ENCODE peak calls at places on chromosomes 1 and 21, in seven cellular contexts. One of them, this sample, is unnamed.
A peak's percentile ranks its signal among the peaks of the same experiment; 100 is the strongest.

GRCh38 chr1:100187912-100188311 is 9.9 kb upstream of the LRRC39 start:
- DNase-seq in mesenchymal stem cell: peak; percentile 6
- DNase-seq in trophoblast cell: no peak
- DNase-seq in H9: no peak
- DNase-seq in mesendoderm: no peak
- DNase-seq in neuronal stem cell: no peak
- DNase-seq in IMR-90: peak; percentile 26
- DNase-seq in this sample: no peak

GRCh38 chr21:35508389-35508888 is 459.3 kb upstream of the RUNX1 start:
- DNase-seq in IMR-90: peak; percentile 65
- DNase-seq in H9: peak; percentile 56
- DNase-seq in neuronal stem cell: peak; percentile 17
- DNase-seq in trophoblast cell: peak; percentile 63
- DNase-seq in mesendoderm: peak; percentile 94
- DNase-seq in mesenchymal stem cell: peak; percentile 91
- DNase-seq in this sample: peak; percentile 50

GRCh38 chr1:214259353-214259982 is 21.5 kb upstream of the SMYD2 start:
- DNase-seq in neuronal stem cell: no peak
- DNase-seq in mesendoderm: peak; percentile 48
- DNase-seq in IMR-90: peak; percentile 50
- DNase-seq in trophoblast cell: no peak
- DNase-seq in mesenchymal stem cell: peak; percentile 26
- DNase-seq in H9: no peak
- DNase-seq in this sample: no peak

GRCh38 chr1:92927870-92928269 is 33.4 kb downstream of the DIPK1A start:
- DNase-seq in mesendoderm: no peak
- DNase-seq in IMR-90: no peak
- DNase-seq in neuronal stem cell: no peak
- DNase-seq in trophoblast cell: no peak
- DNase-seq in H9: no peak
- DNase-seq in mesenchymal stem cell: no peak
- DNase-seq in this sample: no peak

GRCh38 chr1:205068457-205069035 is 15.7 kb downstream of the TMEM81 start:
- DNase-seq in IMR-90: peak; percentile 30
- DNase-seq in H9: no peak
- DNase-seq in trophoblast cell: no peak
- DNase-seq in neuronal stem cell: no peak
- DNase-seq in mesenchymal stem cell: no peak
- DNase-seq in mesendoderm: no peak
- DNase-seq in this sample: no peak

GRCh38 chr1:14745815-14746214 is 147.3 kb downstream of the KAZN start:
- DNase-seq in mesendoderm: no peak
- DNase-seq in trophoblast cell: no peak
- DNase-seq in IMR-90: no peak
- DNase-seq in neuronal stem cell: no peak
- DNase-seq in mesenchymal stem cell: no peak
- DNase-seq in H9: no peak
- DNase-seq in this sample: no peak

GRCh38 chr21:15062566-15062965 is 2.2 kb downstream of the NRIP1 start:
- DNase-seq in mesendoderm: no peak
- DNase-seq in trophoblast cell: no peak
- DNase-seq in neuronal stem cell: no peak
- DNase-seq in H9: no peak
- DNase-seq in mesenchymal stem cell: peak; percentile 13
- DNase-seq in IMR-90: no peak
- DNase-seq in this sample: no peak

GRCh38 chr1:16143566-16144324 is 12.1 kb downstream of the EPHA2 start:
- DNase-seq in mesendoderm: no peak
- DNase-seq in mesenchymal stem cell: no peak
- DNase-seq in IMR-90: no peak
- DNase-seq in trophoblast cell: peak; percentile 57
- DNase-seq in H9: no peak
- DNase-seq in neuronal stem cell: no peak
- DNase-seq in this sample: no peak

GRCh38 chr1:55588300-55588699 is 373.1 kb upstream of the USP24 start:
- DNase-seq in mesendoderm: no peak
- DNase-seq in trophoblast cell: no peak
- DNase-seq in IMR-90: no peak
- DNase-seq in mesenchymal stem cell: no peak
- DNase-seq in H9: no peak
- DNase-seq in neuronal stem cell: no peak
- DNase-seq in this sample: no peak

GRCh38 chr1:112628516-112628915 is 8.9 kb downstream of the CAPZA1 start:
- DNase-seq in mesenchymal stem cell: no peak
- DNase-seq in trophoblast cell: peak; percentile 57
- DNase-seq in mesendoderm: no peak
- DNase-seq in neuronal stem cell: no peak
- DNase-seq in IMR-90: no peak
- DNase-seq in H9: no peak
- DNase-seq in this sample: no peak

GRCh38 chr1:227299238-227299637 is 19.1 kb downstream of the CDC42BPA start:
- DNase-seq in neuronal stem cell: no peak
- DNase-seq in trophoblast cell: peak; percentile 68
- DNase-seq in mesendoderm: peak; percentile 33
- DNase-seq in IMR-90: peak; percentile 61
- DNase-seq in mesenchymal stem cell: peak; percentile 52
- DNase-seq in H9: no peak
- DNase-seq in this sample: no peak

GRCh38 chr1:115158181-115158580 is 68.9 kb upstream of the TSPAN2 start:
- DNase-seq in mesendoderm: no peak
- DNase-seq in mesenchymal stem cell: peak; percentile 68
- DNase-seq in trophoblast cell: no peak
- DNase-seq in IMR-90: peak; percentile 82
- DNase-seq in neuronal stem cell: no peak
- DNase-seq in H9: no peak
- DNase-seq in this sample: no peak

GRCh38 chr1:212954514-212954913 is 4.2 kb downstream of the VASH2 start:
- DNase-seq in mesendoderm: no peak
- DNase-seq in H9: no peak
- DNase-seq in IMR-90: no peak
- DNase-seq in mesenchymal stem cell: no peak
- DNase-seq in trophoblast cell: no peak
- DNase-seq in neuronal stem cell: no peak
- DNase-seq in this sample: no peak

GRCh38 chr1:41455479-41456271 is 28.8 kb downstream of the EDN2 start:
- DNase-seq in mesendoderm: no peak
- DNase-seq in neuronal stem cell: no peak
- DNase-seq in mesenchymal stem cell: peak; percentile 40
- DNase-seq in trophoblast cell: no peak
- DNase-seq in IMR-90: peak; percentile 40
- DNase-seq in H9: no peak
- DNase-seq in this sample: no peak

GRCh38 chr1:161719325-161719611 is 2.1 kb upstream of the FCRLB start:
- DNase-seq in mesenchymal stem cell: no peak
- DNase-seq in H9: no peak
- DNase-seq in mesendoderm: no peak
- DNase-seq in IMR-90: no peak
- DNase-seq in neuronal stem cell: no peak
- DNase-seq in trophoblast cell: no peak
- DNase-seq in this sample: no peak

GRCh38 chr1:212315907-212316306 is 30.7 kb downstream of the PPP2R5A start:
- DNase-seq in H9: peak; percentile 66
- DNase-seq in trophoblast cell: peak; percentile 19
- DNase-seq in IMR-90: no peak
- DNase-seq in mesendoderm: peak; percentile 95
- DNase-seq in neuronal stem cell: peak; percentile 6
- DNase-seq in mesenchymal stem cell: peak; percentile 38
- DNase-seq in this sample: peak; percentile 31

GRCh38 chr21:33403786-33404571 is 766 bp downstream of the IFNGR2 start:
- DNase-seq in mesenchymal stem cell: peak; percentile 73
- DNase-seq in H9: peak; percentile 49
- DNase-seq in mesendoderm: peak; percentile 70
- DNase-seq in trophoblast cell: peak; percentile 63
- DNase-seq in IMR-90: peak; percentile 49
- DNase-seq in neuronal stem cell: peak; percentile 35
- DNase-seq in this sample: no peak

GRCh38 chr1:115710859-115711624 is 57.5 kb downstream of the CASQ2 start:
- DNase-seq in trophoblast cell: peak; percentile 91
- DNase-seq in mesendoderm: peak; percentile 16
- DNase-seq in H9: no peak
- DNase-seq in neuronal stem cell: no peak
- DNase-seq in IMR-90: no peak
- DNase-seq in mesenchymal stem cell: no peak
- DNase-seq in this sample: no peak

GRCh38 chr1:64171797-64172281 is 31.6 kb upstream of the UBE2U start:
- DNase-seq in mesenchymal stem cell: peak; percentile 69
- DNase-seq in trophoblast cell: peak; percentile 89
- DNase-seq in mesendoderm: peak; percentile 80
- DNase-seq in IMR-90: peak; percentile 85
- DNase-seq in neuronal stem cell: no peak
- DNase-seq in H9: no peak
- DNase-seq in this sample: no peak

GRCh38 chr1:233673146-233673946 is 59.4 kb downstream of the KCNK1 start:
- DNase-seq in trophoblast cell: peak; percentile 62
- DNase-seq in H9: no peak
- DNase-seq in mesendoderm: no peak
- DNase-seq in IMR-90: no peak
- DNase-seq in mesenchymal stem cell: no peak
- DNase-seq in neuronal stem cell: no peak
- DNase-seq in this sample: no peak

GRCh38 chr1:53954128-53954527 is 8.0 kb downstream of the LRRC42 start:
- DNase-seq in mesenchymal stem cell: no peak
- DNase-seq in neuronal stem cell: no peak
- DNase-seq in mesendoderm: no peak
- DNase-seq in IMR-90: no peak
- DNase-seq in H9: no peak
- DNase-seq in trophoblast cell: no peak
- DNase-seq in this sample: no peak

GRCh38 chr1:221837886-221838285 is 96.0 kb upstream of the DUSP10 start:
- DNase-seq in neuronal stem cell: no peak
- DNase-seq in mesendoderm: no peak
- DNase-seq in H9: no peak
- DNase-seq in mesenchymal stem cell: no peak
- DNase-seq in trophoblast cell: no peak
- DNase-seq in IMR-90: no peak
- DNase-seq in this sample: no peak

GRCh38 chr1:173393655-173393993 is 83.5 kb upstream of the PRDX6 start:
- DNase-seq in trophoblast cell: peak; percentile 89
- DNase-seq in H9: no peak
- DNase-seq in mesenchymal stem cell: peak; percentile 75
- DNase-seq in IMR-90: peak; percentile 78
- DNase-seq in neuronal stem cell: no peak
- DNase-seq in mesendoderm: no peak
- DNase-seq in this sample: no peak

GRCh38 chr1:153773004-153773921 is 1.9 kb upstream of the SLC27A3 start:
- DNase-seq in mesenchymal stem cell: no peak
- DNase-seq in mesendoderm: no peak
- DNase-seq in trophoblast cell: peak; percentile 40
- DNase-seq in H9: no peak
- DNase-seq in neuronal stem cell: no peak
- DNase-seq in IMR-90: no peak
- DNase-seq in this sample: no peak

GRCh38 chr21:45873866-45874265 is 107.7 kb upstream of the COL6A1 start:
- DNase-seq in H9: no peak
- DNase-seq in neuronal stem cell: no peak
- DNase-seq in mesenchymal stem cell: no peak
- DNase-seq in mesendoderm: no peak
- DNase-seq in trophoblast cell: no peak
- DNase-seq in IMR-90: no peak
- DNase-seq in this sample: no peak

DNA sequence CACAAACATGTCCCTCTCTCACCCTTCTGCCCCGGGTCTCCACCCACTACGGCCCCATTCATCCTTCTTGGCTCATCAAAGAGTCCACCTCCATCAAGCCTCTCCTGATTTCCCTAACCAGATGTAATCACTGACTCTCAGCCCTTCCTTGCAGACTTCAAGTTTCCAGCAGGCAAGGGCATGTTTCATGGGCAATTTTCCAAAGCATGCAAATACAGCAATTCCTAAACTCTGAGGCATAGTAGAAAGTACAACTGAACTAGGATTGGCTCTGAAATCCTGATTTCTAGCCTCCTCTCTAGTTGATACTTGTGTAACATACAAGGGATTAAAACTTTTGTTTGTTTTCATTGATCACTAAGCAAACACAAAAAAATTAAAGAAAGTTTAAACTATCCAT is 109.1 kb upstream of the GADD45A start:
- DNase-seq in H9: no peak
- DNase-seq in neuronal stem cell: no peak
- DNase-seq in mesendoderm: no peak
- DNase-seq in mesenchymal stem cell: peak; percentile 65
- DNase-seq in IMR-90: peak; percentile 93
- DNase-seq in trophoblast cell: peak; percentile 30
- DNase-seq in this sample: no peak
- H2BK120ac ChIP-seq in H9: no peak overlapping the region
- H2BK120ac ChIP-seq in neuronal stem cell: no peak overlapping the region
- H2BK120ac ChIP-seq in mesendoderm: no peak overlapping the region
- H2BK120ac ChIP-seq in mesenchymal stem cell: no peak overlapping the region
- H2BK120ac ChIP-seq in IMR-90: peak overlapping the region; percentile 69
- H2BK120ac ChIP-seq in trophoblast cell: peak overlapping the region; percentile 26
- H2BK120ac ChIP-seq in this sample: no peak overlapping the region

DNA sequence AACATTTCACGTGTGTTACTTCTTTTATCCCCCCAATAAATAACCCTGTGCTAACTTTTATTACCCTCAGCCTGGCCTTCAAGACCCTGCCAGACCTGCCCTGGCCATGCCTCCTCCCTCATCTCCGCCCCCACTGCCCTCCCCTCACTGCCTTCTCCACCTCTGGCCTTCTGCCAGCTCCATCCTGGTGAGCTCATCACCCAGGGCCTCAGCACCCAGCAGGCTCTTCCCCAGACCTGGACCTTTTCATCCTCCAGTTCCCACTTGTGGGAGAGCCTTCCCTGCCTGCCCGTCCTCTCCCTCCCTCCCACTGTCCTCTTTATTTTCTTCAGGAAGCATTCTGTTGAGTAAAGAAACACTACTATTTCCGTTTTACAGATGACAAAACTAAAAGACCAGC is 72.0 kb downstream of the SLC66A1 start:
- DNase-seq in H9: no peak
- DNase-seq in neuronal stem cell: no peak
- DNase-seq in trophoblast cell: no peak
- DNase-seq in mesenchymal stem cell: no peak
- DNase-seq in mesendoderm: no peak
- DNase-seq in IMR-90: peak; percentile 43
- DNase-seq in this sample: no peak
- H2BK120ac ChIP-seq in H9: no peak overlapping the region
- H2BK120ac ChIP-seq in neuronal stem cell: no peak overlapping the region
- H2BK120ac ChIP-seq in trophoblast cell: no peak overlapping the region
- H2BK120ac ChIP-seq in mesenchymal stem cell: no peak overlapping the region
- H2BK120ac ChIP-seq in mesendoderm: no peak overlapping the region
- H2BK120ac ChIP-seq in IMR-90: no peak overlapping the region
- H2BK120ac ChIP-seq in this sample: no peak overlapping the region

GRCh38 chr1:207318072-207318619 is 3.3 kb upstream of the CD55 start:
- DNase-seq in mesendoderm: no peak
- DNase-seq in mesenchymal stem cell: no peak
- DNase-seq in neuronal stem cell: no peak
- DNase-seq in H9: no peak
- DNase-seq in trophoblast cell: peak; percentile 64
- DNase-seq in IMR-90: no peak
- DNase-seq in this sample: no peak
- H2BK120ac ChIP-seq in mesendoderm: no peak overlapping the region
- H2BK120ac ChIP-seq in mesenchymal stem cell: no peak overlapping the region
- H2BK120ac ChIP-seq in neuronal stem cell: no peak overlapping the region
- H2BK120ac ChIP-seq in H9: no peak overlapping the region
- H2BK120ac ChIP-seq in trophoblast cell: no peak overlapping the region
- H2BK120ac ChIP-seq in IMR-90: no peak overlapping the region
- H2BK120ac ChIP-seq in this sample: no peak overlapping the region

DNA sequence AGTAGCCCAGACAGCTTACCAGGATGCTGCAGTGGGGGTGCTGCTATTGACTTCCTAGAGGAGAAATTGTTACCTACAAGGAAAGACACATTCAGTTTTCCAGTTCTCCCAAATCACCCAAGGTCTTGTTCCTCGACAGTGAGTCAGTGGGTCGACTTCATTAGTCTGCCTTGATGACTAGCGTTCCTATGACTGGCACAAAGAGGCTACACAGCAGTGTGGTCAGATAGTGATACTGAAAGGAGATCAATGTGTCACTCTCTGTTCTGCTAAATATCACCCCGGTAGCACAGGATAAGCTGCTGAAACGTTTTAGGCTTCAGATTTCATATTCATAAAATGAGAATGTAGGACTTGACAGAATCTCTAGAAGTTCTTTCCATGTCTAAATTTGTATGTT is 357.4 kb downstream of the LMX1A start:
- DNase-seq in mesendoderm: no peak
- DNase-seq in neuronal stem cell: no peak
- DNase-seq in IMR-90: no peak
- DNase-seq in mesenchymal stem cell: no peak
- DNase-seq in H9: no peak
- DNase-seq in trophoblast cell: no peak
- DNase-seq in this sample: no peak
- H2BK120ac ChIP-seq in mesendoderm: no peak overlapping the region
- H2BK120ac ChIP-seq in neuronal stem cell: no peak overlapping the region
- H2BK120ac ChIP-seq in IMR-90: no peak overlapping the region
- H2BK120ac ChIP-seq in mesenchymal stem cell: no peak overlapping the region
- H2BK120ac ChIP-seq in H9: no peak overlapping the region
- H2BK120ac ChIP-seq in trophoblast cell: no peak overlapping the region
- H2BK120ac ChIP-seq in this sample: no peak overlapping the region